ENCODE peak calls at places on chromosome 18, in seven cellular contexts. One of them, this sample, is unnamed. For H3K9me3, the result is how much of the 10 kb centered on the place peaks cover.

GRCh38 chr18:27599202-27599829 is 414.2 kb upstream of the CHST9 start:
- DNase-seq in ovary: no peak
- DNase-seq in GM12878: no peak
- DNase-seq in stomach: peak
- DNase-seq in sigmoid colon: no peak
- DNase-seq in HCT116: peak
- DNase-seq in esophagus squamous epithelium: no peak
- DNase-seq in this sample: no peak

GRCh38 chr18:59606193-59607175 is 90.7 kb downstream of the CCBE1 start:
- DNase-seq in ovary: no peak
- DNase-seq in HCT116: no peak
- DNase-seq in GM12878: no peak
- DNase-seq in esophagus squamous epithelium: no peak
- DNase-seq in stomach: no peak
- DNase-seq in sigmoid colon: no peak
- DNase-seq in this sample: no peak

GRCh38 chr18:2719040-2719439 is 63.5 kb downstream of the SMCHD1 start:
- DNase-seq in sigmoid colon: no peak
- DNase-seq in GM12878: no peak
- DNase-seq in HCT116: no peak
- DNase-seq in ovary: no peak
- DNase-seq in stomach: no peak
- DNase-seq in esophagus squamous epithelium: no peak
- DNase-seq in this sample: no peak

GRCh38 chr18:8162797-8163196 is 446.4 kb upstream of the RAB12 start:
- DNase-seq in GM12878: no peak
- DNase-seq in HCT116: no peak
- DNase-seq in ovary: no peak
- DNase-seq in sigmoid colon: peak
- DNase-seq in esophagus squamous epithelium: no peak
- DNase-seq in stomach: no peak
- DNase-seq in this sample: no peak

GRCh38 chr18:6059551-6059950 is 164.2 kb upstream of the TMEM200C start:
- DNase-seq in ovary: no peak
- DNase-seq in GM12878: no peak
- DNase-seq in esophagus squamous epithelium: no peak
- DNase-seq in sigmoid colon: no peak
- DNase-seq in stomach: no peak
- DNase-seq in HCT116: no peak
- DNase-seq in this sample: no peak

GRCh38 chr18:32378705-32379104 is 92.0 kb downstream of the GAREM1 start:
- DNase-seq in ovary: no peak
- DNase-seq in sigmoid colon: no peak
- DNase-seq in HCT116: no peak
- DNase-seq in esophagus squamous epithelium: no peak
- DNase-seq in stomach: peak
- DNase-seq in GM12878: no peak
- DNase-seq in this sample: no peak

GRCh38 chr18:62037012-62037742 is 144.4 kb upstream of the RNF152 start:
- DNase-seq in ovary: peak
- DNase-seq in esophagus squamous epithelium: no peak
- DNase-seq in sigmoid colon: no peak
- DNase-seq in HCT116: no peak
- DNase-seq in GM12878: no peak
- DNase-seq in stomach: no peak
- DNase-seq in this sample: no peak

GRCh38 chr18:53971331-53971730 is 253.1 kb downstream of the MBD2 start:
- DNase-seq in GM12878: no peak
- DNase-seq in stomach: no peak
- DNase-seq in HCT116: no peak
- DNase-seq in ovary: no peak
- DNase-seq in esophagus squamous epithelium: no peak
- DNase-seq in sigmoid colon: no peak
- DNase-seq in this sample: no peak

GRCh38 chr18:22330508-22330907 is 87.2 kb downstream of the CTAGE1 start:
- DNase-seq in sigmoid colon: no peak
- DNase-seq in esophagus squamous epithelium: no peak
- DNase-seq in HCT116: no peak
- DNase-seq in GM12878: no peak
- DNase-seq in ovary: no peak
- DNase-seq in stomach: no peak
- DNase-seq in this sample: no peak

GRCh38 chr18:32879497-32879896 is 106.7 kb upstream of the KLHL14 start:
- DNase-seq in GM12878: no peak
- DNase-seq in stomach: no peak
- DNase-seq in ovary: no peak
- DNase-seq in HCT116: no peak
- DNase-seq in sigmoid colon: no peak
- DNase-seq in esophagus squamous epithelium: no peak
- DNase-seq in this sample: no peak

GRCh38 chr18:6414723-6415362 is at the start of gene L3MBTL4:
- DNase-seq in sigmoid colon: peak
- DNase-seq in stomach: peak
- DNase-seq in ovary: peak
- DNase-seq in esophagus squamous epithelium: no peak
- DNase-seq in GM12878: no peak
- DNase-seq in HCT116: no peak
- DNase-seq in this sample: peak

GRCh38 chr18:32550958-32551357 is 80.3 kb upstream of the GAREM1 start:
- DNase-seq in ovary: no peak
- DNase-seq in GM12878: no peak
- DNase-seq in esophagus squamous epithelium: no peak
- DNase-seq in HCT116: peak
- DNase-seq in stomach: no peak
- DNase-seq in sigmoid colon: no peak
- DNase-seq in this sample: no peak

GRCh38 chr18:43648002-43648401 is 370.7 kb upstream of the SYT4 start:
- DNase-seq in ovary: no peak
- DNase-seq in esophagus squamous epithelium: no peak
- DNase-seq in stomach: no peak
- DNase-seq in sigmoid colon: no peak
- DNase-seq in HCT116: no peak
- DNase-seq in GM12878: no peak
- DNase-seq in this sample: no peak

GRCh38 chr18:60892855-60893254 is 440.4 kb upstream of the CDH20 start:
- DNase-seq in GM12878: no peak
- DNase-seq in stomach: peak
- DNase-seq in esophagus squamous epithelium: no peak
- DNase-seq in sigmoid colon: no peak
- DNase-seq in ovary: no peak
- DNase-seq in HCT116: peak
- DNase-seq in this sample: no peak

GRCh38 chr18:32753656-32754221 is 19.1 kb downstream of the KLHL14 start:
- DNase-seq in sigmoid colon: no peak
- DNase-seq in HCT116: no peak
- DNase-seq in stomach: no peak
- DNase-seq in esophagus squamous epithelium: no peak
- DNase-seq in GM12878: no peak
- DNase-seq in ovary: no peak
- DNase-seq in this sample: no peak

GRCh38 chr18:34120294-34120693 is 104.4 kb downstream of the NOL4 start:
- DNase-seq in sigmoid colon: no peak
- DNase-seq in HCT116: no peak
- DNase-seq in stomach: no peak
- DNase-seq in ovary: no peak
- DNase-seq in esophagus squamous epithelium: no peak
- DNase-seq in GM12878: no peak
- DNase-seq in this sample: no peak

GRCh38 chr18:24695168-24695567 is 234.7 kb downstream of the HRH4 start:
- DNase-seq in sigmoid colon: no peak
- DNase-seq in ovary: no peak
- DNase-seq in HCT116: no peak
- DNase-seq in GM12878: no peak
- DNase-seq in stomach: no peak
- DNase-seq in esophagus squamous epithelium: no peak
- DNase-seq in this sample: no peak

DNA sequence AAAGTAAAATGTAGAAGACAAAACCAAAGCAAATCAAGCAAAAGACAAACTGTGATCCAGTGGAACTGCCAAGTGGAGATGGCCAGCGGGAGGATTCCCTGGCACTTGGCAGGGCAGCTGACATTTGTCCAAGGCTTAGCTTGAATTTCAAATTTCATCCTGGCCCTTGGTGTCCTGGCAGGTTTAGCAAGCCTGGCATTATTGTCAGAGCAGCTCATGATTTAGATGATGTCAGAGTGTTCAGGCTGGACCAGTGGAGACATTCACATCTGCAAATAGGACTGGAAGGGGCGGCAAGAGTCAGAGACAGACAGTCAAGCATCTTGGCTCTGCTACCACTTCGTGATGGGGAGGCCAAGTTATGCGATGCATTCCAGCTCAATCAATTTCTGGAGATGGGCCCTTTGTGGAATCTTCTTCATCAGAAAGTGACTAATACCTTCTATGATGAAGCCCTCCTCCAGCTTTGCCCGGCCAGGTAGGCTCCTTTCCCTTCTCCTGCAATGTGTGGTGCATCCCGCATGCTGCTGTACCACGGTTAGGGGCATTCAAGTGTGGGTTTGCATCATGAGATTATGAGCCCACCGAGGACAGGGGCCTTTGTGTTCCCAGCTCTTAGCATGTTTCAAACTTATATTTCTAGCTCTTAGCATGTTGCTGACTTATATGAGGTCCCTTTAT is 199.7 kb downstream of the ANKRD30B start:
- DNase-seq in HCT116: no peak
- DNase-seq in stomach: no peak
- DNase-seq in esophagus squamous epithelium: no peak
- DNase-seq in ovary: no peak
- DNase-seq in sigmoid colon: no peak
- DNase-seq in GM12878: no peak
- DNase-seq in this sample: no peak
- H3K9me3 ChIP-seq in HCT116: under half
- H3K9me3 ChIP-seq in stomach: under half
- H3K9me3 ChIP-seq in esophagus squamous epithelium: under half
- H3K9me3 ChIP-seq in ovary: under half
- H3K9me3 ChIP-seq in sigmoid colon: under half
- H3K9me3 ChIP-seq in GM12878: under half
- H3K9me3 ChIP-seq in this sample: under half

GRCh38 chr18:23570912-23571504 is 15.3 kb downstream of the NPC1 start:
- DNase-seq in HCT116: no peak
- DNase-seq in sigmoid colon: no peak
- DNase-seq in esophagus squamous epithelium: no peak
- DNase-seq in GM12878: no peak
- DNase-seq in ovary: no peak
- DNase-seq in stomach: no peak
- DNase-seq in this sample: no peak

GRCh38 chr18:23573020-23573419 is 13.3 kb downstream of the NPC1 start:
- DNase-seq in esophagus squamous epithelium: no peak
- DNase-seq in HCT116: no peak
- DNase-seq in sigmoid colon: no peak
- DNase-seq in ovary: no peak
- DNase-seq in stomach: no peak
- DNase-seq in GM12878: no peak
- DNase-seq in this sample: no peak

GRCh38 chr18:23573948-23574431 is 12.3 kb downstream of the NPC1 start:
- DNase-seq in GM12878: no peak
- DNase-seq in HCT116: no peak
- DNase-seq in sigmoid colon: no peak
- DNase-seq in stomach: no peak
- DNase-seq in esophagus squamous epithelium: no peak
- DNase-seq in ovary: peak
- DNase-seq in this sample: no peak

GRCh38 chr18:23572012-23572411 is 14.3 kb downstream of the NPC1 start:
- DNase-seq in sigmoid colon: no peak
- DNase-seq in esophagus squamous epithelium: no peak
- DNase-seq in ovary: no peak
- DNase-seq in GM12878: no peak
- DNase-seq in stomach: no peak
- DNase-seq in HCT116: no peak
- DNase-seq in this sample: no peak

DNA sequence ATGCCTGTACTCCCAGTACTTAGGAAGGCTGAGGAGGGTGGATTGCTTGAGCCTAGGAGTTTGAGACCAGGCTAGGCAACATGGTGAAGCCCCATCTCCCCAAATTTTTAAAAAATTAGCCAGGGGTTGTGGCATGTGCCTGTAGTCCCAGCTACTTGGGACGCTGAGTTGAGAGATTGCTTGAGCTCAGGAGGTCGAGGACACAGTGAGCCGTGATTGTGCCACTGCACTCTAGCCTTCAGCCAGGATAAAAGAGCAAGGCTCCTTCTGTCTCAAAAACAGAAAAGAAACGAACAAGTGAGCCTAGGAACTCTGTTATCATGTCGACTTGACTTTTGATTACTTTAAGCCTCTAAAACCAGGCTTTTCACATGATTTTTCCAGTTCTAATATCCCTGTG is 13.7 kb downstream of the NPC1 start:
- DNase-seq in stomach: no peak
- DNase-seq in GM12878: no peak
- DNase-seq in sigmoid colon: no peak
- DNase-seq in esophagus squamous epithelium: no peak
- DNase-seq in ovary: no peak
- DNase-seq in HCT116: no peak
- DNase-seq in this sample: no peak
- H3K27ac ChIP-seq in stomach: no peak
- H3K27ac ChIP-seq in GM12878: no peak
- H3K27ac ChIP-seq in sigmoid colon: no peak
- H3K27ac ChIP-seq in esophagus squamous epithelium: no peak
- H3K27ac ChIP-seq in ovary: no peak
- H3K27ac ChIP-seq in HCT116: no peak
- H3K27ac ChIP-seq in this sample: peak

GRCh38 chr18:63099848-63100625 is 219.5 kb downstream of the BCL2 start:
- DNase-seq in sigmoid colon: no peak
- DNase-seq in stomach: no peak
- DNase-seq in esophagus squamous epithelium: no peak
- DNase-seq in ovary: no peak
- DNase-seq in GM12878: peak
- DNase-seq in HCT116: no peak
- DNase-seq in this sample: peak

GRCh38 chr18:63100626-63100900 is 219.0 kb downstream of the BCL2 start:
- DNase-seq in esophagus squamous epithelium: no peak
- DNase-seq in stomach: no peak
- DNase-seq in ovary: no peak
- DNase-seq in GM12878: no peak
- DNase-seq in sigmoid colon: no peak
- DNase-seq in HCT116: no peak
- DNase-seq in this sample: no peak

GRCh38 chr18:63099026-63099840 is 220.3 kb downstream of the BCL2 start:
- DNase-seq in stomach: no peak
- DNase-seq in sigmoid colon: no peak
- DNase-seq in esophagus squamous epithelium: no peak
- DNase-seq in GM12878: no peak
- DNase-seq in HCT116: no peak
- DNase-seq in ovary: no peak
- DNase-seq in this sample: no peak

GRCh38 chr18:63102941-63103744 is 216.4 kb downstream of the BCL2 start:
- DNase-seq in stomach: no peak
- DNase-seq in sigmoid colon: no peak
- DNase-seq in HCT116: no peak
- DNase-seq in ovary: no peak
- DNase-seq in esophagus squamous epithelium: no peak
- DNase-seq in GM12878: no peak
- DNase-seq in this sample: no peak

GRCh38 chr18:63101811-63102210 is 217.8 kb downstream of the BCL2 start:
- DNase-seq in HCT116: no peak
- DNase-seq in ovary: no peak
- DNase-seq in GM12878: no peak
- DNase-seq in sigmoid colon: no peak
- DNase-seq in stomach: no peak
- DNase-seq in esophagus squamous epithelium: no peak
- DNase-seq in this sample: no peak
- TF ChIP-seq POLR2A in HCT116: no peak
- TF ChIP-seq POLR2A in ovary: no peak
- TF ChIP-seq POLR2A in GM12878: no peak
- TF ChIP-seq POLR2A in sigmoid colon: no peak
- TF ChIP-seq POLR2A in stomach: no peak
- TF ChIP-seq POLR2A in esophagus squamous epithelium: no peak
- TF ChIP-seq POLR2A in this sample: no peak

GRCh38 chr18:77377813-77378212 is 128.2 kb downstream of the GALR1 start:
- DNase-seq in sigmoid colon: no peak
- DNase-seq in ovary: no peak
- DNase-seq in stomach: no peak
- DNase-seq in GM12878: no peak
- DNase-seq in HCT116: no peak
- DNase-seq in esophagus squamous epithelium: no peak
- DNase-seq in this sample: no peak
- H3K9me3 ChIP-seq in sigmoid colon: under half
- H3K9me3 ChIP-seq in ovary: under half
- H3K9me3 ChIP-seq in stomach: under half
- H3K9me3 ChIP-seq in GM12878: under half
- H3K9me3 ChIP-seq in HCT116: under half
- H3K9me3 ChIP-seq in esophagus squamous epithelium: under half
- H3K9me3 ChIP-seq in this sample: under half

This sample was measured in heart left ventricle.